ENCODE peak calls at places on chromosomes 4 and X, in eight cellular contexts. G is Caco-2, K is GM13977, V is prostate gland, H is neural crest cell, N is AG09319, L is AG10803, E is GM20000. A is an unnamed sample.

GRCh38 chrX:18010251-18010650 is 149.2 kb upstream of the RAI2 start:
- DNase-seq in K (no peak), V (peak; percentile 9), G (peak; percentile 5), L (no peak), H (no peak), E (no peak), N (no peak), A (no peak)

GRCh38 chr4:23921993-23922392 is 32.1 kb upstream of the PPARGC1A start:
- DNase-seq in G (no peak), H (no peak), L (no peak), N (no peak), E (no peak), K (no peak), V (no peak), A (no peak)

GRCh38 chr4:53450773-53451172 is 73.3 kb downstream of the FIP1L1 start:
- DNase-seq in N (no peak), E (no peak), V (no peak), K (no peak), G (peak; percentile 7), L (peak; percentile 31), H (no peak), A (no peak)

GRCh38 chrX:91066104-91066503 is 368.5 kb upstream of the PABPC5 start:
- DNase-seq in L (no peak), N (no peak), K (no peak), G (no peak), H (no peak), E (no peak), V (no peak), A (no peak)

GRCh38 chr4:185171373-185172071 is 28.5 kb downstream of the SLC25A4 start:
- DNase-seq in H (no peak), N (no peak), G (no peak), V (no peak), L (no peak), E (peak; percentile 25), K (no peak), A (no peak)

GRCh38 chr4:113294910-113295309 is 245.5 kb downstream of the ANK2 start:
- DNase-seq in L (no peak), H (no peak), K (no peak), V (no peak), E (no peak), G (no peak), N (no peak), A (no peak)

GRCh38 chr4:186249785-186250739 is 15.9 kb upstream of the F11 start:
- DNase-seq in V (no peak), K (no peak), G (no peak), E (no peak), L (no peak), N (no peak), H (no peak), A (no peak)

GRCh38 chrX:132090370-132091152 is 37.3 kb downstream of the FRMD7 start:
- DNase-seq in H (no peak), K (no peak), L (no peak), E (no peak), V (no peak), G (no peak), N (no peak), A (no peak)

GRCh38 chr4:6032249-6033244 is 14.3 kb upstream of the C4orf50 start:
- DNase-seq in G (no peak), H (no peak), E (no peak), V (no peak), L (peak; percentile 2), K (no peak), N (no peak), A (no peak)

GRCh38 chr4:32658019-32658418 is 1937.8 kb downstream of the PCDH7 start:
- DNase-seq in K (no peak), G (no peak), L (no peak), E (no peak), H (no peak), N (no peak), V (no peak), A (no peak)

GRCh38 chr4:162497564-162498167 is 333.9 kb upstream of the FSTL5 start:
- DNase-seq in G (peak; percentile 27), H (no peak), K (peak; percentile 36), L (peak; percentile 49), E (peak; percentile 20), V (no peak), N (peak; percentile 8), A (no peak)

GRCh38 chr4:55871299-55871800 is 17.9 kb downstream of the EXOC1 start:
- DNase-seq in N (no peak), G (no peak), H (no peak), E (no peak), L (no peak), V (no peak), K (no peak), A (no peak)

GRCh38 chr4:165580379-165580905 is 201.6 kb downstream of the CPE start:
- DNase-seq in E (no peak), G (no peak), H (no peak), V (no peak), N (no peak), K (no peak), L (peak; percentile 50), A (no peak)
- TF ChIP-seq CTCF in E (no peak), G (no peak), H (no peak), V (no peak), N (no peak), K (no peak), L (no peak), A (no peak)

GRCh38 chr4:85708468-85708867 is 233.5 kb downstream of the ARHGAP24 start:
- DNase-seq in H (no peak), V (no peak), N (no peak), G (no peak), L (no peak), K (no peak), E (no peak), A (no peak)
- TF ChIP-seq CTCF in H (no peak), V (no peak), N (no peak), G (no peak), L (no peak), K (no peak), E (no peak), A (no peak)

GRCh38 chr4:36333303-36333877 is 52.0 kb downstream of the DTHD1 start:
- DNase-seq in G (no peak), K (no peak), E (no peak), V (no peak), N (no peak), L (no peak), H (no peak), A (no peak)

GRCh38 chr4:36328130-36328529 is 46.7 kb downstream of the DTHD1 start:
- DNase-seq in G (no peak), H (no peak), K (no peak), E (no peak), V (no peak), L (no peak), N (no peak), A (no peak)

GRCh38 chr4:36337665-36338064 is 56.2 kb downstream of the DTHD1 start:
- DNase-seq in V (no peak), H (no peak), L (no peak), K (no peak), E (no peak), G (no peak), N (no peak), A (no peak)

GRCh38 chr4:36332023-36332781 is 50.8 kb downstream of the DTHD1 start:
- DNase-seq in H (no peak), K (no peak), V (no peak), E (no peak), G (no peak), N (no peak), L (no peak), A (no peak)

GRCh38 chr4:36332782-36333131 is 51.3 kb downstream of the DTHD1 start:
- DNase-seq in N (no peak), E (peak; percentile 40), V (no peak), H (no peak), L (no peak), G (no peak), K (peak; percentile 23), A (no peak)
- TF ChIP-seq CTCF in N (no peak), E (no peak), V (no peak), H (no peak), L (no peak), G (no peak), K (no peak), A (no peak)

GRCh38 chr4:119300388-119301131 is 21.4 kb downstream of the FABP2 start:
- DNase-seq in L (peak; percentile 91), N (peak; percentile 77), E (peak; percentile 85), K (peak; percentile 86), H (peak; percentile 85), V (peak; percentile 96), G (peak; percentile 97), A (peak; percentile 95)
- TF ChIP-seq CTCF in L (peak; percentile 28), N (no peak), E (no peak), K (no peak), H (peak; percentile 45), V (peak; percentile 2), G (peak; percentile 41), A (peak; percentile 49)

GRCh38 chrX:119145241-119145653 is 17.6 kb upstream of the KIAA1210 start:
- DNase-seq in V (no peak), K (no peak), E (no peak), H (peak; percentile 6), N (no peak), G (peak; percentile 36), L (peak; percentile 19), A (peak; percentile 53)
- TF ChIP-seq CTCF in V (peak; percentile 31), K (peak; percentile 26), E (no peak), H (peak; percentile 52), N (peak; percentile 61), G (peak; percentile 61), L (peak; percentile 69), A (peak; percentile 74)

GRCh38 chr4:126779446-126780166 is 853.2 kb upstream of the INTU start:
- DNase-seq in E (no peak), K (no peak), H (no peak), G (no peak), V (no peak), L (peak; percentile 75), N (no peak), A (no peak)
- TF ChIP-seq CTCF in E (no peak), K (no peak), H (no peak), G (no peak), V (no peak), L (no peak), N (no peak), A (no peak)

A was measured in chondrocyte.